ENCODE peak calls at places on chromosomes 2 and 18, in five cellular contexts. F, T, D, C and B are unnamed samples.

GRCh38 chr2:37767051-37767450 is 95.6 kb upstream of the CDC42EP3 start:
- DNase-seq in F (no peak), D (no peak), T (no peak), C (no peak), B (no peak)

GRCh38 chr2:120722603-120723421 is 12.9 kb upstream of the GLI2 start:
- DNase-seq in F (no peak), C (peak), D (no peak), T (peak), B (peak)

GRCh38 chr18:76503595-76503994 is 8.6 kb upstream of the ZNF516 start:
- DNase-seq in D (no peak), F (no peak), T (peak), C (no peak), B (peak)

GRCh38 chr2:85277416-85278158 is 50.2 kb downstream of the TGOLN2 start:
- DNase-seq in T (no peak), F (no peak), D (no peak), C (peak), B (peak)

GRCh38 chr2:66334237-66335054 is 100.5 kb upstream of the MEIS1 start:
- DNase-seq in D (no peak), C (peak), T (peak), F (no peak), B (peak)

GRCh38 chr18:54555996-54556395 is 35.0 kb upstream of the DYNAP start:
- DNase-seq in T (no peak), C (no peak), F (no peak), D (no peak), B (no peak)

GRCh38 chr2:216194013-216194412 is 84.9 kb downstream of the XRCC5 start:
- DNase-seq in C (no peak), F (no peak), T (no peak), D (no peak), B (no peak)

GRCh38 chr2:125243074-125243473 is 1218.0 kb downstream of the CNTNAP5 start:
- DNase-seq in F (no peak), C (no peak), T (no peak), D (no peak), B (no peak)

GRCh38 chr18:11751305-11752115 is 62.4 kb downstream of the GNAL start:
- DNase-seq in F (no peak), D (no peak), C (no peak), T (no peak), B (peak)